ENCODE peak calls at places on chromosomes 3 and 15, in seven cellular contexts. F is left ventricle myocardium inferior, J is H1, I is MM.1S, N is heart left ventricle, S is tibial nerve, Z is A549. T is an unnamed sample. For H3K4me1, the result is how much of the 10 kb centered on the place peaks cover.

GRCh38 chr3:140170612-140171011 is 235.6 kb downstream of the CLSTN2 start:
- DNase-seq in F (no peak), J (no peak), I (peak), N (no peak), S (no peak), Z (no peak), T (no peak)

GRCh38 chr15:47987908-47988532 is 132.8 kb upstream of the SLC24A5 start:
- DNase-seq in F (no peak), J (no peak), I (peak), N (no peak), S (no peak), Z (peak), T (no peak)

GRCh38 chr15:70142322-70143191 is 44.8 kb upstream of the TLE3 start:
- DNase-seq in F (peak), J (no peak), I (no peak), N (peak), S (no peak), Z (no peak), T (no peak)

GRCh38 chr3:162586591-162586990 is 1090.0 kb downstream of the OTOL1 start:
- DNase-seq in F (no peak), J (no peak), I (no peak), N (no peak), S (no peak), Z (no peak), T (no peak)

GRCh38 chr3:22907796-22908195 is 295.3 kb upstream of the UBE2E2 start:
- DNase-seq in F (no peak), J (no peak), I (no peak), N (no peak), S (no peak), Z (no peak), T (no peak)

GRCh38 chr3:146524961-146525360 is 19.4 kb downstream of the PLSCR1 start:
- DNase-seq in F (no peak), J (no peak), I (no peak), N (no peak), S (no peak), Z (no peak), T (no peak)

GRCh38 chr15:100341662-100342560 is at the start of gene ADAMTS17:
- DNase-seq in F (peak), J (peak), I (peak), N (peak), S (peak), Z (peak), T (peak)

GRCh38 chr3:43006825-43007224 is 27.7 kb downstream of the GASK1A start:
- DNase-seq in F (no peak), J (no peak), I (no peak), N (no peak), S (no peak), Z (no peak), T (no peak)

GRCh38 chr15:26051771-26052685 is 188.9 kb upstream of the ATP10A start:
- DNase-seq in F (no peak), J (no peak), I (no peak), N (peak), S (no peak), Z (no peak), T (no peak)

GRCh38 chr3:30752961-30753360 is 141.5 kb downstream of the GADL1 start:
- DNase-seq in F (no peak), J (no peak), I (no peak), N (no peak), S (no peak), Z (peak), T (no peak)

GRCh38 chr3:99952306-99952705 is 134.6 kb downstream of the CMSS1 start:
- DNase-seq in F (no peak), J (no peak), I (no peak), N (no peak), S (no peak), Z (no peak), T (no peak)

GRCh38 chr3:2714856-2715255 is 395.3 kb downstream of the IL5RA start:
- DNase-seq in F (no peak), J (no peak), I (peak), N (no peak), S (no peak), Z (no peak), T (no peak)

GRCh38 chr15:40845036-40845435 is 1.2 kb downstream of the SPINT1 start:
- DNase-seq in F (no peak), J (no peak), I (no peak), N (no peak), S (no peak), Z (no peak), T (no peak)

GRCh38 chr3:42185044-42185443 is 80.9 kb downstream of the CCK start:
- DNase-seq in F (no peak), J (no peak), I (no peak), N (no peak), S (no peak), Z (no peak), T (no peak)

GRCh38 chr15:63517614-63518013 is 13.2 kb downstream of the USP3 start:
- DNase-seq in F (no peak), J (no peak), I (no peak), N (no peak), S (no peak), Z (no peak), T (no peak)

GRCh38 chr15:99057697-99058420 is 47.0 kb upstream of the SYNM start:
- DNase-seq in F (peak), J (peak), I (no peak), N (peak), S (no peak), Z (no peak), T (no peak)

GRCh38 chr15:75544273-75544862 is 34.7 kb downstream of the PTPN9 start:
- DNase-seq in F (no peak), J (no peak), I (no peak), N (no peak), S (no peak), Z (no peak), T (no peak)

GRCh38 chr3:72894941-72895552 is 7.2 kb downstream of the GXYLT2 start:
- DNase-seq in F (no peak), J (no peak), I (no peak), N (no peak), S (no peak), Z (no peak), T (no peak)

GRCh38 chr3:39467394-39468107 is at the start of gene MOBP:
- DNase-seq in F (no peak), J (no peak), I (no peak), N (no peak), S (no peak), Z (no peak), T (no peak)

GRCh38 chr3:16883057-16883725 is 1.6 kb upstream of the PLCL2 start:
- DNase-seq in F (no peak), J (no peak), I (no peak), N (peak), S (no peak), Z (no peak), T (no peak)

GRCh38 chr15:75577401-75578205 is 1.5 kb downstream of the PTPN9 start:
- DNase-seq in F (no peak), J (no peak), I (no peak), N (no peak), S (no peak), Z (no peak), T (no peak)

GRCh38 chr3:178810173-178810572 is 261.4 kb downstream of the ZMAT3 start:
- DNase-seq in F (no peak), J (no peak), I (no peak), N (no peak), S (no peak), Z (no peak), T (no peak)

GRCh38 chr3:28328188-28329151 is 20.1 kb upstream of the ZCWPW2 start:
- DNase-seq in F (no peak), J (no peak), I (peak), N (no peak), S (no peak), Z (no peak), T (no peak)

GRCh38 chr15:57496946-57497944 is 94.5 kb upstream of the MYZAP start:
- DNase-seq in F (no peak), J (no peak), I (no peak), N (peak), S (no peak), Z (no peak), T (no peak)

GRCh38 chr15:92821491-92822116 is 78.5 kb upstream of the CHD2 start:
- DNase-seq in F (no peak), J (no peak), I (no peak), N (no peak), S (no peak), Z (no peak), T (no peak)
- H3K27ac ChIP-seq in F (no peak), J (no peak), I (no peak), N (no peak), S (no peak), Z (peak), T (peak)

GRCh38 chr15:29570121-29570930 is 251.9 kb downstream of the TJP1 start:
- DNase-seq in F (no peak), J (peak), I (peak), N (no peak), S (no peak), Z (no peak), T (no peak)

GRCh38 chr15:29566914-29567313 is 255.4 kb downstream of the TJP1 start:
- DNase-seq in F (no peak), J (no peak), I (no peak), N (no peak), S (no peak), Z (no peak), T (no peak)

GRCh38 chr15:29567336-29567735 is 254.9 kb downstream of the TJP1 start:
- DNase-seq in F (no peak), J (no peak), I (no peak), N (no peak), S (no peak), Z (no peak), T (no peak)

GRCh38 chr15:29569533-29570092 is 252.7 kb downstream of the TJP1 start:
- DNase-seq in F (no peak), J (peak), I (no peak), N (no peak), S (no peak), Z (no peak), T (no peak)

DNA sequence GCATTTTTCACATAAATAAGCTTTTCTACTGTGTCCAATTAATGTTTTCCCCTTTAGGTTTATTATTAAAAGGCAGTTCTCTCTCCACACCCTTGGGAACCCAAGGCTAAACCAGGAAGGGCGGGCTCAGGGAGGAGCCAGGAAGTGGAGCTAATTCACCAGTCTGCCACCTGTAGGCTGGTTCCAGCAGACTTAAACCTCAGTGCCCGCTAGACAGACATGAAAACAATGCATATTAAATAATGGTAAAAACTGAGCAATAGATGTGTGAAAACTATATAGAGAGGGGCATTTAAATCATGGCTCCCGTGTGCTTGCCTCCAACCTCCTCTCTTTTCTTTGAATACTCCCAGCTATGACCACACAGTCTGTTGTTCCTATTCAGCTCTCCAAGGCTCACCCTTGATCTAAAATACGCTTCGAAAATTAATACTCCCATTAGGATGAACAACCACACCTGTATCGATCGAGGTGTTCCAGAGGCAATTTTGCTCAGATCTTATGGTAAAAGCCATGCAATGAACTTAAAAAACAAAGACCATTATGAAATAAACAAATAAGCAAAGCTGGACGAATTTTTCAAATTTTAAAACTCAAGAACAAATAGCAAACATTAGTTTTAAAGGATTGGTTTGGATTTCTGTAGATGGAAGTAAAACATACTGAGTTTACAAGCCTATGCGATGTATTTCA is 253.3 kb downstream of the TJP1 start:
- DNase-seq in F (no peak), J (no peak), I (peak), N (peak), S (no peak), Z (peak), T (no peak)
- TF ChIP-seq CTCF in F (peak), J (peak), I (peak), N (no peak), S (no peak), Z (peak), T (peak)

DNA sequence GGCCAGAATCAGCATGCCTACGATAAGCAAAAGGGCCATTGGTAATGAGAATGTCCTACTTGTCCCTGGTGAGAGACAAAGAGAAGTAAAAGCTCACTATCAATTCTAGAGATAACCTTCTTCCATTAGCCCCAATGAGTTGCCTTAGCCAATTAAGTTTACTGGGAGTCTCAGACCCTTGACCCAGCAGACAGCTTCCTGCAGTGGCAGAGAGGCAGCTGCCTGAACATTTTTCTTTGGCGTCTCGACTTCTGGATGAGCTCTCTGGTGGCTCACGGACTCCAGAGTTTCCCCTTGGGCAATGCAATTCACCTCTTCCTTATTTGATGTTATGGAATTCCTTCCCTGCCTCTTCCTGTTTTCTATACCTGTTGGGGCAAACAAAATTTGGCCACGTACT is 1034.4 kb downstream of the NAALADL2 start:
- DNase-seq in F (no peak), J (no peak), I (no peak), N (no peak), S (no peak), Z (no peak), T (no peak)
- H3K4me1 ChIP-seq in F (under half), J (under half), I (under half), N (under half), S (under half), Z (under half), T (under half)

GRCh38 chr15:80695911-80696651 is 971 bp downstream of the ABHD17C start:
- DNase-seq in F (peak), J (peak), I (peak), N (no peak), S (no peak), Z (peak), T (no peak)
- H3K27ac ChIP-seq in F (peak), J (no peak), I (no peak), N (peak), S (peak), Z (peak), T (peak)

GRCh38 chr15:31858026-31858425 is 172.3 kb upstream of the CHRNA7 start:
- DNase-seq in F (no peak), J (no peak), I (no peak), N (no peak), S (no peak), Z (no peak), T (no peak)

GRCh38 chr15:31853370-31853769 is 176.9 kb upstream of the CHRNA7 start:
- DNase-seq in F (no peak), J (no peak), I (no peak), N (no peak), S (no peak), Z (no peak), T (no peak)

GRCh38 chr15:31856581-31856980 is 173.7 kb upstream of the CHRNA7 start:
- DNase-seq in F (no peak), J (no peak), I (no peak), N (no peak), S (no peak), Z (no peak), T (no peak)

GRCh38 chr15:31852933-31853332 is 177.4 kb upstream of the CHRNA7 start:
- DNase-seq in F (no peak), J (no peak), I (no peak), N (no peak), S (no peak), Z (no peak), T (no peak)

GRCh38 chr15:31857194-31857593 is 173.1 kb upstream of the CHRNA7 start:
- DNase-seq in F (no peak), J (peak), I (no peak), N (no peak), S (no peak), Z (no peak), T (no peak)
- TF ChIP-seq CTCF in F (no peak), J (no peak), I (no peak), N (no peak), S (no peak), Z (no peak), T (no peak)